ENCODE peak calls at places on chromosomes 11 and 22, in five cellular contexts. J is foreskin fibroblast, O is GM23338, I is MCF 10A, V is OCI-LY7. C is an unnamed sample.

GRCh38 chr11:111923351-111923788 is 4.7 kb downstream of the C11orf52 start:
- DNase-seq in I (no peak), J (no peak), V (no peak), O (no peak), C (no peak)

GRCh38 chr11:42043312-42043711 is 583.9 kb upstream of the LRRC4C start:
- DNase-seq in O (no peak), J (no peak), V (no peak), I (peak), C (no peak)

GRCh38 chr11:65425971-65426838 is 3.6 kb downstream of the NEAT1 start:
- DNase-seq in I (peak), J (peak), V (peak), O (no peak), C (no peak)

GRCh38 chr22:20659258-20659657 is 114.7 kb upstream of the SERPIND1 start:
- DNase-seq in V (no peak), J (no peak), O (no peak), I (no peak), C (no peak)

GRCh38 chr11:118060879-118061278 is 16.0 kb upstream of the TMPRSS4 start:
- DNase-seq in I (no peak), J (no peak), V (no peak), O (no peak), C (no peak)

GRCh38 chr22:27224485-27225364 is 567.3 kb downstream of the MIAT start:
- DNase-seq in I (no peak), J (no peak), V (no peak), O (no peak), C (no peak)

GRCh38 chr11:108944486-108945178 is 279.8 kb downstream of the DDX10 start:
- DNase-seq in V (no peak), O (no peak), J (no peak), I (no peak), C (no peak)

GRCh38 chr11:58057481-58057880 is 26.7 kb downstream of the OR6Q1 start:
- DNase-seq in I (no peak), O (no peak), J (no peak), V (no peak), C (no peak)

GRCh38 chr11:10122337-10123197 is 171.5 kb downstream of the SBF2 start:
- DNase-seq in J (no peak), O (peak), I (peak), V (no peak), C (peak)

GRCh38 chr11:77197626-77198320 is 69.7 kb downstream of the MYO7A start:
- DNase-seq in I (no peak), O (no peak), J (no peak), V (no peak), C (no peak)

GRCh38 chr11:77200351-77200750 is 72.3 kb downstream of the MYO7A start:
- DNase-seq in I (no peak), O (no peak), J (no peak), V (no peak), C (no peak)

GRCh38 chr11:77196961-77197360 is 68.9 kb downstream of the MYO7A start:
- DNase-seq in V (no peak), O (no peak), I (no peak), J (no peak), C (no peak)

GRCh38 chr11:77199346-77199745 is 71.3 kb downstream of the MYO7A start:
- DNase-seq in J (no peak), V (no peak), I (no peak), O (no peak), C (no peak)

GRCh38 chr11:77198440-77198849 is 70.4 kb downstream of the MYO7A start:
- DNase-seq in J (no peak), V (peak), I (peak), O (peak), C (no peak)
- TF ChIP-seq CTCF in J (peak), V (peak), I (peak), O (peak), C (peak)

GRCh38 chr11:44597358-44598009 is 32.0 kb downstream of the CD82 start:
- DNase-seq in O (no peak), V (no peak), J (no peak), I (no peak), C (peak)

GRCh38 chr11:44596541-44597276 is 31.2 kb downstream of the CD82 start:
- DNase-seq in V (peak), I (no peak), O (no peak), J (no peak), C (peak)

GRCh38 chr11:44600739-44601416 is 35.4 kb downstream of the CD82 start:
- DNase-seq in O (peak), I (no peak), V (peak), J (no peak), C (no peak)

GRCh38 chr11:44600261-44600660 is 34.8 kb downstream of the CD82 start:
- DNase-seq in V (no peak), O (no peak), J (no peak), I (no peak), C (no peak)

DNA sequence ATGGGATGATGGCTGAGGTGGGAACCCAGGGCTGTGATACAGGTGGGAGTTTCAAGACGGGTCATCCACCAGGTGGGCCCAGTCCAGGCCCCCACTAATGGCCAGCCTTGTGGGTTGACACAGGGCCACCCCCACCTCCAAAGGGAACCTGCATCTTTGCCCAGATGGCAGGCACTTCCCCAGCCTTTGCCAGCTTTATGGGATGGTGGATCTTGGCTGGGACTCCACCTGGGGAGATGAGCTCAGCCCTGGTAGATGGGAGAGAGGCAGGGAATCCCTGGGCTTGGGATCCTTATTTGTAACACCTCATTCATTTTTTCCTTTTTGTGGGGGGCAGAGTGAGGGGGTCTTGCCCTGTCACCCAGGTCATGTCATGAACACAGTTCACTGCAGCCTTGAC is 33.4 kb downstream of the CD82 start:
- DNase-seq in I (no peak), J (no peak), V (no peak), O (no peak), C (no peak)
- TF ChIP-seq CTCF in I (no peak), J (no peak), V (no peak), O (no peak), C (no peak)

DNA sequence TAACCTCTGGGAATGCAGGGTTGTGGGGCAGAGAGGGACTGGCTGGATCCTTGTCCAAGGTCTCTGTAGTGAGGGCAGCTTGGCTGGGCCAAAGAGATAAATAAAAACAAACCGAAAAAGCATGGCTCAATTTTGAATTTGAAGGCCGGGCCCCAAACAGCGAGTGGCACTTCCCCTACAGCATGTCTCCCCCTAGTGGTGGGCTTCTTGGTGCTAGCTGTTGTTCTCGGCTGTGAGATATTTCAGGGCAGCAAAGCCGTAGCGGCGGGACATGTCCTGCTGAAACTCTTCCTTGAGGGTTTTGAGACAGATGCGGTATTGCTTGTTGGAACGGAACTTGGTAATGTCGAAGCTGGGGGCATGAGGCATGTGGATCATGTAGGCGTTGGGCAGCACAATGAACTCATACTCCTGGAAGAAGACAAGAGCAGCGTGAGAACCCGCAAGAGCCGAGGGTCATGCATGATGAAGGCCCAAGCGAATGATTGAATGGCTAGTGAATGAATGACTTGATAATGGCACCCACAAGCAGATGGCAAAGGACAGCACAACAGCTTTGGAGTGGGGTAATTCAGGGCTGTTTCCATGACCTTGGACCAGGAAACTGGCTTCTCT is 216.1 kb upstream of the SYN3 start:
- DNase-seq in O (peak), J (no peak), I (peak), V (peak), C (peak)
- TF ChIP-seq CTCF in O (peak), J (peak), I (peak), V (peak), C (peak)

DNA sequence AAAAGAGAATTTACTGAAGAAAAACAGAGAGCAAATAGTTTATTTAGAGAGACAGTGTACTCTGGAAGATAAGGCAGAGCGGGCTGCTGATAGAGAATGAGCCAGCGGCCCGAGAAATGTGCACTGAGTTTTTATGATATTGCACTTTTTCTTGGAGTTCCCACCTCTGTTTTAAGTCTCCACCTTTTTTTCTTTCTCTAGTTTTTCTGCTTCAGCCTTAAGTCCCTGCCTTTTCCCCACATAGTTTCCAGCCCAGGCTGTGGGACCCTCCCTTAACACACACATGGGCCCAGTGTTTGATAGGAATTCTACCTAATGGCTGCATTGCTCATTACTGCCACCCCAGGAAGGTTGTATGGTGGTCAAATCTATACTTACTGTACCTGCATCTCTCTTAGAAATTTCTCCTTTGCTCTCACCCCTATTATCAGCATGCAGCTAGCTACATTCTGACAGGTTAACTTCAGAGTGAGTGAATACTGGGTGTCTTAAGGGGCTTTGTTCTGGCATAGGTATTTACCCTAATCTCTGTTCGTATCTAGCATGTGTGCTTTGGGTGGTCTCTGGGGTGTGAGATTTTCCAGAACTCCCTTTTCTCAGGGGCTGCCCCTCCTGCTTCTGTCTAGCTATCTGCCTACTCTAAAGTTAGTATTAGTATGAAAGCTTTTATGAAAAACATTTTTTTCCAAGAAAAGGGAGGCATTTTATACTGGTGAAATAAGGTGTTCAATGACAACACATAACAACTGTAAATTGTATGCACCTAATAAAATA is 127.3 kb upstream of the TOP3B start:
- DNase-seq in O (peak), J (no peak), V (peak), I (no peak), C (no peak)
- TF ChIP-seq CTCF in O (peak), J (no peak), V (peak), I (no peak), C (no peak)

DNA sequence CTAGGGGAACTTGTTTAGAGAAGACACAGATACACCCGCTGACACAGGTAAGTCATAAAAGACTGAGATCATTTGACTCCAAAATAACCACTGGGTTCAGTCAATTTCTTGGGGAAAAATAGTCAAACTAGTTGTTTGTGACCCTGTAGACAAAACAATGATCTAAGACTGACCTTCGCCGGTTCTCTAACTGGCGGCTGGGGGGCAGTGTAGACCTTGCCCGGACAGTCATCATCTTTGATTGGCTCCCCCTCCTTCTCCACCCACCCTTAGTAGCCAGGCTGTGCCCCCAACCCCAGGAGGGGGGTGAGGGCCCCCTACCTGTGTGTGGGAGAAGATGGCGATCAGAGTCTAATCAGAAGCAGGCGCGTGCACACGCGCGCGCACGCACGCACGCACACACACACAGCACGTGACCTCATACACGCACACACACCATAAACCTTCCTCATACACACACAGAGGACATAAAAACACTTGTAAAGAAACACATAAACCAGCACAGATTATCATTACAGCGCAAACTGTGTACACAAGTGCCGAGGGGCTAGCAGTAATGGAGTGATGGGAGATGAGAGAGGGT is 12.4 kb downstream of the NECTIN1 start:
- DNase-seq in I (no peak), O (no peak), J (no peak), V (no peak), C (no peak)
- TF ChIP-seq CTCF in I (no peak), O (peak), J (no peak), V (peak), C (no peak)

DNA sequence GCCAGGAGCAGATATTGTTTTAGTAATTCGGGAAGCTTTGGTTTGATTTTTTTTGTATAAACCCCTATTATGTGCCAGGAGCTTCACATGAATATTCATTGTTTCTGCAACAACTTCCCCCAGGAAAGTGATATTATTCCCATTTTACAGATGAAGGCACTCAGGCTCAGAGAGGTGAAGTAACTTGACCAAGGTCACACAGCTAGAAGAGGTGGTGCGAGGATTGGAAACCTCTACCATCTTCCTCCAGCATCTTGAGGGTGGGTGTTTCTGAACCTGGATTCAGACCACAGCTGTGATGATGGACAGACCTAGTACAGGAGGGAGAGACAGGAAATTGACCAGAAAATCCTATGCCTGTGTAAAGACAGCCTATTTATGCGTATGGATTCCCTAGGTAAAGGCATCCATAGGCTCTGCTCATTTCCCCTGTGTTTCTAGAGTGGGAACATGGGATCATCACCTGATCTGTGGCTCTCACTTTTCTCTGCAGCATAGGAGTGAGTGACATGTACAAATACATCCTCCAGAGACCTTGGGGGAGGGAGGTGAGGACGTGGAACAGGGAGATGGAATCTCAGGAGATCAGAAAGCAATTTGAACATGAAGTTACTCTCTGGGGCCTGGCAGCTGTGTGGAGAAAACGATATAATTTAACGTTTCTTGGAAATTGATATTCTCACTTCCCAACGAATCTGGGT is 81.4 kb downstream of the TSPAN18 start:
- DNase-seq in J (no peak), I (no peak), O (no peak), V (no peak), C (no peak)
- TF ChIP-seq CTCF in J (no peak), I (no peak), O (no peak), V (no peak), C (no peak)

GRCh38 chr22:31995046-31995445 is 48.0 kb upstream of the SLC5A1 start:
- DNase-seq in O (peak), V (peak), J (no peak), I (no peak), C (no peak)
- TF ChIP-seq CTCF in O (peak), V (peak), J (no peak), I (peak), C (no peak)

DNA sequence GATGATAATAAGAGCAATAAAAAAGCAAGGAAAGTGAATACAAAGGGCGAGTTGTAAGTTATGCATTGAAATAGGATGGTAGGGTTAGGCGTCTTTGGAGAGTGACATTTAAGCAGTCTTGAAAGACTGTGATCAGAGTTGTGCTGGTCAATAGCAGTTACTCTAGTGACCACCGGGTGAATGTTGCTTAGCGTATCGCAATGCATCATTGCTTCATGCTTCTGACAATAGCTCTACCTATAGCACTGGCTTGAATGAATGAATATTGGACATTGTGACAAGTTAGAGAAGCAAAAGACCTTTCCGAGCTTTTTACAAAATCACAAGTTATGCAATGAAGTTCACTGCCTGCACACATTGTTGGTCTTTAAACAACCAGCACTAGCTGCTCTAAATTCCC is 7.7 kb upstream of the OR8B12 start:
- DNase-seq in I (no peak), V (no peak), J (no peak), O (peak), C (no peak)
- TF ChIP-seq CTCF in I (no peak), V (peak), J (no peak), O (peak), C (no peak)